ENCODE peak calls at places on chromosomes 12 and 14, in six cellular contexts. O is GM12865, U is BJ, B is Panc1, A is endothelial cell of umbilical vein, F is fibroblast of mammary gland. E is an unnamed sample.

GRCh38 chr14:73786942-73787759 is 64.5 kb upstream of the PTGR2 start:
- DNase-seq in O (peak; percentile 72), U (no peak), B (no peak), A (peak; percentile 37), F (peak; percentile 28), E (no peak)

GRCh38 chr14:22484638-22485037 is 104.4 kb downstream of the DAD1 start:
- DNase-seq in O (no peak), U (no peak), B (no peak), A (no peak), F (peak; percentile 12), E (no peak)

GRCh38 chr12:121804417-121805111 is 755 bp downstream of the SETD1B start:
- DNase-seq in O (peak; percentile 57), U (no peak), B (no peak), A (peak; percentile 39), F (no peak), E (no peak)

GRCh38 chr14:91866061-91866460 is 1.3 kb downstream of the TC2N start:
- DNase-seq in O (peak; percentile 61), U (no peak), B (no peak), A (no peak), F (no peak), E (no peak)

GRCh38 chr14:77314043-77314442 is 6.6 kb downstream of the POMT2 start:
- DNase-seq in O (no peak), U (peak; percentile 97), B (peak; percentile 66), A (no peak), F (peak; percentile 91), E (peak; percentile 90)

GRCh38 chr14:20686386-20687143 is 2.0 kb upstream of the ANG start:
- DNase-seq in O (no peak), U (no peak), B (no peak), A (no peak), F (no peak), E (no peak)

GRCh38 chr12:67698711-67699603 is 50.4 kb downstream of the DYRK2 start:
- DNase-seq in O (peak; percentile 94), U (no peak), B (no peak), A (no peak), F (peak; percentile 20), E (no peak)

GRCh38 chr12:15875863-15876262 is 6.3 kb upstream of the STRAP start:
- DNase-seq in O (no peak), U (no peak), B (no peak), A (no peak), F (no peak), E (no peak)

GRCh38 chr12:1814266-1814665 is 6.1 kb upstream of the LRTM2 start:
- DNase-seq in O (no peak), U (no peak), B (no peak), A (no peak), F (no peak), E (no peak)

GRCh38 chr12:62258231-62258630 is 2.0 kb upstream of the USP15 start:
- DNase-seq in O (no peak), U (no peak), B (no peak), A (no peak), F (no peak), E (no peak)
- H3K4me3 ChIP-seq in O (no peak overlapping the region), U (no peak overlapping the region), B (no peak overlapping the region), A (no peak overlapping the region), F (no peak overlapping the region), E (no peak overlapping the region)

DNA sequence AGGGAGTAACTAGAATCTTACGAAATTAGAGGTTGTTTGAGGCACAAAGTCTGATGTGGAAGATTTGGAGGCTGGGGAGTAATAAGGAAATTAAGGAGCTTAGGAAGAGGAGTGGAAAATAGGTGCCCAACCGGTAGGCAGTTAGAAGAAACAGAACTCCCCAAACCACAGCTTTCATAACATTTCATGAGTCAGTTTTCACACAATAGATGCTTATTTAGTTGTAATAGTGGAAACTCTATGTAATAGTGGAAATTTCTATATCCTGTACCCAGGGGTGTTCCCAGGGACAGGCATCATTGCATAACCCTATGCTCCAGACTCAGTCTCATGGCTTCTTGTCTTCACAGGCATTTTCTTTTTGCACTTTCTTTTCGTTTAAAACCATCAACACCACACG is 8.3 kb downstream of the C3AR1 start:
- DNase-seq in O (no peak), U (no peak), B (no peak), A (no peak), F (peak; percentile 66), E (peak; percentile 55)
- H3K4me3 ChIP-seq in O (no peak overlapping the region), U (no peak overlapping the region), B (no peak overlapping the region), A (no peak overlapping the region), F (no peak overlapping the region), E (no peak overlapping the region)

GRCh38 chr14:97217094-97217885 is 420.1 kb downstream of the VRK1 start:
- DNase-seq in O (no peak), U (no peak), B (no peak), A (no peak), F (no peak), E (no peak)
- H3K4me3 ChIP-seq in O (no peak overlapping the region), U (no peak overlapping the region), B (no peak overlapping the region), A (no peak overlapping the region), F (no peak overlapping the region), E (no peak overlapping the region)

GRCh38 chr12:107684029-107684790 is 1.4 kb upstream of the PWP1 start:
- DNase-seq in O (no peak), U (peak; percentile 2), B (no peak), A (no peak), F (peak; percentile 78), E (peak; percentile 24)
- H3K4me3 ChIP-seq in O (peak overlapping the region; percentile 99), U (no peak overlapping the region), B (peak overlapping the region; percentile 99), A (no peak overlapping the region), F (no peak overlapping the region), E (no peak overlapping the region)

GRCh38 chr12:32277774-32278173 is 121.6 kb upstream of the FGD4 start:
- DNase-seq in O (no peak), U (no peak), B (no peak), A (no peak), F (no peak), E (no peak)
- H3K4me3 ChIP-seq in O (no peak overlapping the region), U (no peak overlapping the region), B (no peak overlapping the region), A (no peak overlapping the region), F (no peak overlapping the region), E (no peak overlapping the region)

GRCh38 chr12:63845726-63846125 is 1.2 kb downstream of the SRGAP1 start:
- DNase-seq in O (no peak), U (no peak), B (no peak), A (peak; percentile 56), F (peak; percentile 56), E (no peak)

GRCh38 chr12:63846249-63846967 is 1.9 kb downstream of the SRGAP1 start:
- DNase-seq in O (no peak), U (no peak), B (no peak), A (peak; percentile 45), F (peak; percentile 25), E (no peak)

GRCh38 chr12:63844391-63845341 is at the start of gene SRGAP1:
- DNase-seq in O (peak; percentile 32), U (no peak), B (no peak), A (peak; percentile 80), F (peak; percentile 74), E (peak; percentile 41)

GRCh38 chr12:63849641-63850040 is 5.1 kb downstream of the SRGAP1 start:
- DNase-seq in O (no peak), U (no peak), B (no peak), A (no peak), F (no peak), E (no peak)

GRCh38 chr12:63848450-63848849 is 4.0 kb downstream of the SRGAP1 start:
- DNase-seq in O (peak; percentile 38), U (no peak), B (no peak), A (no peak), F (no peak), E (no peak)
- H3K4me3 ChIP-seq in O (no peak overlapping the region), U (no peak overlapping the region), B (no peak overlapping the region), A (no peak overlapping the region), F (no peak overlapping the region), E (no peak overlapping the region)

GRCh38 chr12:93425736-93426363 is 15.9 kb downstream of the UBE2N start:
- DNase-seq in O (no peak), U (no peak), B (no peak), A (peak; percentile 13), F (no peak), E (no peak)
- H3K4me3 ChIP-seq in O (peak overlapping the region; percentile 32), U (no peak overlapping the region), B (no peak overlapping the region), A (no peak overlapping the region), F (no peak overlapping the region), E (no peak overlapping the region)

GRCh38 chr12:22100952-22101748 is 55.1 kb downstream of the CMAS start:
- DNase-seq in O (peak; percentile 74), U (no peak), B (peak; percentile 18), A (peak; percentile 57), F (peak; percentile 82), E (peak; percentile 38)
- H3K4me3 ChIP-seq in O (no peak overlapping the region), U (no peak overlapping the region), B (no peak overlapping the region), A (no peak overlapping the region), F (no peak overlapping the region), E (no peak overlapping the region)

E was measured in skeletal muscle cell.